ENCODE peak calls at places on chromosome 21, in seven cellular contexts. Z, R, S, P, L, O and H are unnamed samples.

GRCh38 chr21:42002421-42002958 is 7.7 kb downstream of the ZBTB21 start:
- DNase-seq in Z (peak), R (peak), S (peak), P (no peak), L (peak), O (no peak), H (no peak)

GRCh38 chr21:34808569-34809204 is 139.9 kb downstream of the CLIC6 start:
- DNase-seq in Z (no peak), R (no peak), S (no peak), P (no peak), L (no peak), O (no peak), H (no peak)

GRCh38 chr21:41371698-41372030 is 9.8 kb downstream of the MX2 start:
- DNase-seq in Z (no peak), R (no peak), S (no peak), P (no peak), L (no peak), O (no peak), H (no peak)

GRCh38 chr21:42169758-42170157 is 49.2 kb upstream of the ABCG1 start:
- DNase-seq in Z (no peak), R (no peak), S (no peak), P (no peak), L (no peak), O (no peak), H (no peak)

GRCh38 chr21:29297483-29298347 is 1.0 kb upstream of the BACH1 start:
- DNase-seq in Z (no peak), R (no peak), S (no peak), P (no peak), L (no peak), O (no peak), H (peak)

GRCh38 chr21:34877485-34878128 is 171.5 kb downstream of the RUNX1 start:
- DNase-seq in Z (no peak), R (peak), S (no peak), P (no peak), L (no peak), O (no peak), H (no peak)

GRCh38 chr21:42157606-42158310 is 61.2 kb upstream of the ABCG1 start:
- DNase-seq in Z (no peak), R (no peak), S (no peak), P (no peak), L (no peak), O (no peak), H (no peak)

GRCh38 chr21:38448619-38449186 is 49.6 kb downstream of the ERG start:
- DNase-seq in Z (no peak), R (no peak), S (no peak), P (no peak), L (no peak), O (no peak), H (no peak)

GRCh38 chr21:42845296-42845965 is 33.9 kb downstream of the WDR4 start:
- DNase-seq in Z (no peak), R (no peak), S (no peak), P (no peak), L (no peak), O (no peak), H (no peak)

GRCh38 chr21:45259206-45259795 is 28.4 kb downstream of the POFUT2 start:
- DNase-seq in Z (no peak), R (no peak), S (no peak), P (no peak), L (no peak), O (no peak), H (no peak)

GRCh38 chr21:39020751-39021474 is 162.3 kb downstream of the PSMG1 start:
- DNase-seq in Z (no peak), R (no peak), S (peak), P (no peak), L (no peak), O (no peak), H (no peak)

GRCh38 chr21:33640697-33641338 is 723 bp downstream of the CRYZL1 start:
- DNase-seq in Z (peak), R (peak), S (no peak), P (no peak), L (peak), O (no peak), H (no peak)

GRCh38 chr21:29092102-29092959 is 18.9 kb upstream of the CCT8 start:
- DNase-seq in Z (no peak), R (no peak), S (peak), P (no peak), L (no peak), O (no peak), H (no peak)

GRCh38 chr21:21682172-21682571 is 684.0 kb downstream of the NCAM2 start:
- DNase-seq in Z (no peak), R (no peak), S (peak), P (no peak), L (no peak), O (no peak), H (no peak)

GRCh38 chr21:41207401-41208388 is 39.7 kb downstream of the BACE2 start:
- DNase-seq in Z (no peak), R (peak), S (no peak), P (no peak), L (no peak), O (no peak), H (peak)

GRCh38 chr21:14734191-14734590 is 188.1 kb upstream of the SAMSN1 start:
- DNase-seq in Z (no peak), R (no peak), S (no peak), P (no peak), L (no peak), O (no peak), H (no peak)

GRCh38 chr21:32172106-32172505 is 106.7 kb downstream of the MIS18A start:
- DNase-seq in Z (no peak), R (no peak), S (no peak), P (no peak), L (no peak), O (no peak), H (no peak)

GRCh38 chr21:41258617-41259016 is 58.0 kb upstream of the FAM3B start:
- DNase-seq in Z (no peak), R (no peak), S (no peak), P (no peak), L (no peak), O (no peak), H (no peak)

GRCh38 chr21:14750041-14750440 is 203.9 kb upstream of the SAMSN1 start:
- DNase-seq in Z (no peak), R (no peak), S (no peak), P (no peak), L (no peak), O (no peak), H (no peak)

GRCh38 chr21:35232545-35233176 is 183.6 kb upstream of the RUNX1 start:
- DNase-seq in Z (no peak), R (peak), S (peak), P (no peak), L (no peak), O (no peak), H (peak)